ENCODE peak calls at places on chromosomes 11 and 22, in four cellular contexts. B is foreskin fibroblast; L is CD8-positive, alpha-beta T cell; U is body of pancreas. X is an unnamed sample.
A peak's percentile ranks its signal among the peaks of the same experiment; 100 is the strongest.

GRCh38 chr11:73950869-73951710 is at the start of gene DNAJB13:
- DNase-seq in L (no peak), U (peak; percentile 46), B (peak; percentile 57), X (peak; percentile 62)

GRCh38 chr11:23022854-23023253 is 162.6 kb upstream of the CCDC179 start:
- DNase-seq in U (no peak), B (no peak), L (no peak), X (no peak)

GRCh38 chr11:94171693-94172440 is 43.2 kb downstream of the PANX1 start:
- DNase-seq in L (peak; percentile 25), B (peak; percentile 82), U (peak; percentile 71), X (peak; percentile 81)

GRCh38 chr22:25110846-25111578 is 88.6 kb upstream of the CRYBB3 start:
- DNase-seq in B (peak; percentile 72), U (peak; percentile 87), L (peak; percentile 53), X (peak; percentile 75)

GRCh38 chr11:83687787-83688186 is 401.6 kb upstream of the CCDC90B start:
- DNase-seq in U (peak; percentile 9), B (no peak), L (no peak), X (no peak)

GRCh38 chr22:44638966-44639739 is 62.9 kb upstream of the PRR5 start:
- DNase-seq in L (no peak), U (no peak), B (peak; percentile 55), X (no peak)

GRCh38 chr11:83441171-83441570 is 155.0 kb upstream of the CCDC90B start:
- DNase-seq in L (no peak), B (no peak), U (no peak), X (no peak)

GRCh38 chr22:27800250-27801131 is 1.1 kb downstream of the MN1 start:
- DNase-seq in B (peak; percentile 35), L (no peak), U (no peak), X (no peak)

GRCh38 chr11:121656333-121657090 is 203.7 kb upstream of the SORL1-AS1 start:
- DNase-seq in L (no peak), U (no peak), B (peak; percentile 43), X (no peak)

GRCh38 chr11:128471138-128471661 is 116.2 kb downstream of the ETS1 start:
- DNase-seq in L (peak; percentile 64), B (no peak), U (peak; percentile 46), X (peak; percentile 72)

GRCh38 chr11:93849201-93849600 is 1.2 kb downstream of the VSTM5 start:
- DNase-seq in B (no peak), U (no peak), L (no peak), X (no peak)

GRCh38 chr11:35622070-35622469 is 3.8 kb downstream of the FJX1 start:
- DNase-seq in L (no peak), U (no peak), B (peak; percentile 79), X (no peak)

GRCh38 chr11:13972033-13972910 is 9.7 kb downstream of the SPON1 start:
- DNase-seq in U (no peak), B (peak; percentile 38), L (no peak), X (no peak)

GRCh38 chr22:32796865-32797573 is 4.5 kb upstream of the TIMP3 start:
- DNase-seq in U (peak; percentile 68), L (peak; percentile 57), B (peak; percentile 90), X (peak; percentile 72)

GRCh38 chr11:65381721-65382035 is 768 bp downstream of the SLC25A45 start:
- DNase-seq in U (no peak), B (peak; percentile 54), L (no peak), X (no peak)

GRCh38 chr22:49021926-49022815 is 805.5 kb downstream of the BRD1 start:
- DNase-seq in L (no peak), U (no peak), B (no peak), X (no peak)

GRCh38 chr11:96158126-96158525 is 184.9 kb downstream of the MAML2 start:
- DNase-seq in U (no peak), B (no peak), L (no peak), X (no peak)

GRCh38 chr11:96157517-96157873 is 185.5 kb downstream of the MAML2 start:
- DNase-seq in U (no peak), L (no peak), B (no peak), X (no peak)

GRCh38 chr11:96156379-96156722 is 186.6 kb downstream of the MAML2 start:
- DNase-seq in U (no peak), L (no peak), B (no peak), X (peak; percentile 9)

GRCh38 chr11:96154802-96155520 is 188.0 kb downstream of the MAML2 start:
- DNase-seq in U (no peak), B (peak; percentile 69), L (no peak), X (no peak)

GRCh38 chr11:96155627-96156378 is 187.2 kb downstream of the MAML2 start:
- DNase-seq in U (peak; percentile 58), L (no peak), B (peak; percentile 95), X (peak; percentile 78)
- TF ChIP-seq CTCF in U (no peak), L (no peak), B (peak; percentile 28), X (no peak)

GRCh38 chr11:75718406-75719088 is 909 bp downstream of the MOGAT2 start:
- DNase-seq in L (no peak), B (no peak), U (no peak), X (no peak)
- H3K4me3 ChIP-seq in L (no peak overlapping the region), B (no peak overlapping the region), U (no peak overlapping the region), X (peak overlapping the region; percentile 22)

GRCh38 chr11:61679301-61679700 is 890 bp upstream of the DAGLA start:
- DNase-seq in U (no peak), L (no peak), B (no peak), X (no peak)

GRCh38 chr11:61679893-61680621 is at the start of gene DAGLA:
- DNase-seq in B (peak; percentile 79), L (peak; percentile 76), U (peak; percentile 86), X (peak; percentile 86)

GRCh38 chr11:61683116-61683515 is 2.9 kb downstream of the DAGLA start:
- DNase-seq in B (no peak), L (no peak), U (no peak), X (no peak)

GRCh38 chr11:61682093-61682732 is 2.0 kb downstream of the DAGLA start:
- DNase-seq in B (peak; percentile 63), L (no peak), U (peak; percentile 90), X (peak; percentile 67)

DNA sequence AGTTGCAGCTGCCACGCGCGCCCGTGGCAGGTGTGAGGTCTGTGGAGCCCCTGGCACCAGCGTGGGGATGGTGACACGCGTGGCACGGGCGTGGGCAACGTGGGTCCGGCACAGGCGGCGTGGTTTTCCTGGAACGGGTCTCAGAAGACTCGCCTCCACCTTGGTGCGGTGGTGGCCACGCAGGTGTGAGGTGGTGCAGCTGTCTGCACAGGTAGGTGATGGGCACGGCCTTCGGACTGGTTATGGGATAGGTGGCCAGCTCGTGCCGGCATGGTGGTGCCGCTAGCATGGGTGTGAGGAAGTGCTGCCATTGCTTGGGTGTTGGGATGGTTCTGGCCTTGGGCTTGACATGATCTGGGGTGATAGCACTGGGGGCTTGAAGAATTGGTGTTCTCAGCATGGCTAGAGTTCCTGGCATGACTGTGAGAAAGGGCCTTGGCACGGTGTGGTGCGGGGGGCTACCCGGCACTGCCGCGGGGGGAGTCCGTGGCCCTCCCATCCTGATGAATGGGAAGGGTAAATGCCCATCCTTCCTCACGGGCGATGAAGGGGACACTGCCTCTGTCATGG is 516 bp downstream of the DAGLA start:
- DNase-seq in U (peak; percentile 45), B (no peak), L (no peak), X (peak; percentile 61)
- TF ChIP-seq CTCF in U (no peak), B (no peak), L (no peak), X (no peak)

GRCh38 chr11:44306469-44307244 is 3.3 kb downstream of the ALX4 start:
- DNase-seq in B (no peak), U (no peak), L (no peak), X (no peak)
- H3K4me3 ChIP-seq in B (peak overlapping the region; percentile 46), U (no peak overlapping the region), L (peak overlapping the region; percentile 66), X (no peak overlapping the region)